ENCODE peak calls at places on chromosomes 13 and 19, in five cellular contexts. G, T, O, A and H are unnamed samples.

GRCh38 chr13:41554626-41555386 is 97.5 kb downstream of the RGCC start:
- DNase-seq in G (no peak), T (no peak), O (no peak), A (no peak), H (no peak)

GRCh38 chr19:1087813-1088418 is 7.3 kb downstream of the POLR2E start:
- DNase-seq in G (no peak), A (no peak), O (peak; percentile 53), T (no peak), H (no peak)

GRCh38 chr13:114099918-114100445 is 32.4 kb downstream of the RASA3 start:
- DNase-seq in A (no peak), O (no peak), T (no peak), G (peak; percentile 29), H (peak; percentile 67)

GRCh38 chr19:38304866-38305429 is 897 bp downstream of the C19orf33 start:
- DNase-seq in O (no peak), G (no peak), T (no peak), A (peak; percentile 36), H (no peak)

GRCh38 chr19:33416307-33417215 is 43.1 kb downstream of the CEBPG start:
- DNase-seq in G (peak; percentile 45), O (no peak), T (no peak), A (peak; percentile 85), H (no peak)

GRCh38 chr13:80572308-80572676 is 231.4 kb upstream of the SPRY2 start:
- DNase-seq in O (no peak), T (no peak), A (no peak), G (no peak), H (no peak)

GRCh38 chr19:39310558-39311311 is 9.9 kb downstream of the LRFN1 start:
- DNase-seq in G (no peak), T (no peak), O (no peak), A (no peak), H (no peak)

GRCh38 chr13:33994198-33994597 is 176.2 kb downstream of the RFC3 start:
- DNase-seq in G (no peak), A (no peak), O (no peak), T (no peak), H (no peak)

GRCh38 chr13:51519839-51520238 is 64.4 kb upstream of the WDFY2 start:
- DNase-seq in T (no peak), G (no peak), A (no peak), O (no peak), H (no peak)

GRCh38 chr19:10922638-10923014 is 5.8 kb downstream of the YIPF2 start:
- DNase-seq in A (no peak), O (no peak), G (no peak), T (no peak), H (no peak)

GRCh38 chr19:40417714-40417996 is 4.5 kb upstream of the PRX start:
- DNase-seq in G (no peak), A (no peak), O (no peak), T (no peak), H (no peak)

GRCh38 chr19:3146677-3147100 is 10.9 kb downstream of the GNA15 start:
- DNase-seq in G (peak; percentile 68), T (no peak), A (peak; percentile 59), O (no peak), H (no peak)

GRCh38 chr19:45492627-45493470 is 4.0 kb downstream of the RTN2 start:
- DNase-seq in O (no peak), A (peak; percentile 52), T (no peak), G (no peak), H (peak; percentile 79)

GRCh38 chr13:95740921-95741320 is 64.0 kb downstream of the DNAJC3 start:
- DNase-seq in A (no peak), T (no peak), G (no peak), O (no peak), H (no peak)

GRCh38 chr19:54523403-54523802 is 20.8 kb downstream of the LAIR2 start:
- DNase-seq in A (no peak), O (no peak), G (no peak), T (peak; percentile 7), H (no peak)

GRCh38 chr13:39036212-39036611 is 1.7 kb downstream of the PROSER1 start:
- DNase-seq in A (no peak), O (no peak), T (no peak), G (no peak), H (no peak)

GRCh38 chr13:81171065-81171647 is 830.2 kb upstream of the SPRY2 start:
- DNase-seq in T (no peak), O (no peak), A (peak; percentile 46), G (no peak), H (no peak)

GRCh38 chr19:45558399-45558878 is 26.2 kb downstream of the OPA3 start:
- DNase-seq in T (no peak), O (no peak), A (peak; percentile 81), G (peak; percentile 55), H (no peak)

GRCh38 chr13:23289917-23290357 is 109.2 kb downstream of the SGCG start:
- DNase-seq in T (no peak), G (no peak), O (no peak), A (no peak), H (no peak)

GRCh38 chr13:31009166-31009565 is 76.7 kb downstream of the TEX26 start:
- DNase-seq in T (no peak), A (no peak), O (no peak), G (no peak), H (no peak)

GRCh38 chr19:1085053-1085658 is 10.0 kb downstream of the POLR2E start:
- DNase-seq in O (no peak), G (no peak), T (no peak), A (no peak), H (no peak)

GRCh38 chr19:51689751-51690358 is 3.3 kb upstream of the SPACA6 start:
- DNase-seq in A (peak; percentile 36), G (no peak), O (no peak), T (no peak), H (no peak)

GRCh38 chr13:44331446-44331845 is 42.2 kb upstream of the SERP2 start:
- DNase-seq in G (no peak), T (no peak), O (no peak), A (no peak), H (no peak)

GRCh38 chr13:30805603-30806011 is 70.3 kb downstream of the ALOX5AP start:
- DNase-seq in O (no peak), A (no peak), T (no peak), G (no peak), H (no peak)

GRCh38 chr13:80755925-80756324 is 415.0 kb upstream of the SPRY2 start:
- DNase-seq in T (no peak), O (no peak), G (no peak), A (no peak), H (no peak)

GRCh38 chr13:44050450-44051063 is 170.9 kb downstream of the LACC1 start:
- DNase-seq in A (peak; percentile 27), O (no peak), T (no peak), G (no peak), H (no peak)

GRCh38 chr19:46955114-46955812 is 64.4 kb upstream of the NPAS1 start:
- DNase-seq in O (no peak), G (peak; percentile 4), T (no peak), A (no peak), H (no peak)

GRCh38 chr13:38670627-38671026 is 16.2 kb upstream of the FREM2 start:
- DNase-seq in G (no peak), O (no peak), T (no peak), A (no peak), H (no peak)

GRCh38 chr13:109665211-109665610 is 121.2 kb downstream of the IRS2 start:
- DNase-seq in G (no peak), O (no peak), A (no peak), T (no peak), H (no peak)

GRCh38 chr13:109836629-109837607 is 50.5 kb upstream of the IRS2 start:
- DNase-seq in O (no peak), G (no peak), T (no peak), A (no peak), H (no peak)

GRCh38 chr19:12065100-12065538 is 588 bp downstream of the ZNF844 start:
- DNase-seq in A (no peak), T (peak; percentile 10), O (no peak), G (no peak), H (peak; percentile 36)